ENCODE peak calls at places on chromosomes 5 and 9, in nine cellular contexts. G is left ventricle myocardium superior; K is WTC11; A is NCI-H1694 treated with DMSO at 0.1 percent for 48 hours; F is activated CD4-positive, alpha-beta T cell treated with anti-CD3 and anti-CD28 coated beads for 48 hours; S is uterus; O is astrocyte of the cerebellum; U is adrenal gland; Z is NCI-H1436. D is an unnamed sample.

GRCh38 chr5:13566903-13567339 is 377.6 kb downstream of the DNAH5 start:
- DNase-seq in S (no peak), U (no peak), K (no peak), F (no peak), G (no peak), Z (no peak), A (no peak), O (peak), D (no peak)

GRCh38 chr5:137217599-137218200 is 281.4 kb downstream of the SPOCK1 start:
- DNase-seq in U (no peak), S (no peak), G (no peak), F (no peak), K (no peak), O (no peak), Z (no peak), A (no peak), D (no peak)

GRCh38 chr5:170403675-170404074 is 14.5 kb upstream of the KCNMB1 start:
- DNase-seq in Z (no peak), A (no peak), U (no peak), G (no peak), F (no peak), O (no peak), K (peak), S (no peak), D (no peak)

GRCh38 chr9:72041775-72042194 is 18.6 kb downstream of the C9orf57 start:
- DNase-seq in F (no peak), Z (no peak), S (peak), O (peak), A (no peak), K (no peak), G (peak), U (peak), D (peak)

GRCh38 chr5:148454576-148454975 is 70.8 kb downstream of the FBXO38 start:
- DNase-seq in O (no peak), U (no peak), A (no peak), F (no peak), S (no peak), K (no peak), Z (no peak), G (peak), D (no peak)

GRCh38 chr9:127854169-127854833 is at the start of gene ENG:
- DNase-seq in K (peak), G (peak), S (peak), U (peak), F (peak), Z (no peak), O (no peak), A (no peak), D (peak)

GRCh38 chr5:112304743-112305142 is 114.3 kb downstream of the EPB41L4A start:
- DNase-seq in F (no peak), A (no peak), Z (no peak), O (no peak), K (no peak), G (no peak), U (no peak), S (no peak), D (no peak)

GRCh38 chr9:112248722-112249121 is 73.6 kb upstream of the SUSD1 start:
- DNase-seq in O (no peak), A (no peak), G (no peak), Z (no peak), S (no peak), U (no peak), F (no peak), K (no peak), D (no peak)

GRCh38 chr9:6639622-6640021 is 5.9 kb downstream of the GLDC start:
- DNase-seq in O (no peak), Z (no peak), F (no peak), S (no peak), G (no peak), A (no peak), U (no peak), K (no peak), D (no peak)

GRCh38 chr9:35869621-35870216 is 482 bp downstream of the OR13J1 start:
- DNase-seq in U (no peak), O (no peak), K (no peak), A (no peak), S (no peak), Z (no peak), F (no peak), G (no peak), D (peak)

GRCh38 chr5:159616967-159617366 is 286.7 kb upstream of the IL12B start:
- DNase-seq in U (no peak), O (peak), K (no peak), G (no peak), A (no peak), Z (no peak), S (no peak), F (no peak), D (no peak)

GRCh38 chr5:89930591-89931383 is 478.8 kb downstream of the CETN3 start:
- DNase-seq in F (no peak), G (no peak), K (no peak), A (no peak), O (peak), U (no peak), Z (no peak), S (no peak), D (no peak)

GRCh38 chr5:130578354-130578753 is 586.7 kb downstream of the HINT1 start:
- DNase-seq in Z (no peak), U (no peak), F (no peak), G (no peak), K (no peak), A (no peak), S (no peak), O (no peak), D (no peak)

GRCh38 chr5:108749130-108749861 is 1.6 kb downstream of the FER start:
- DNase-seq in O (no peak), A (no peak), F (peak), K (no peak), G (no peak), U (no peak), Z (peak), S (peak), D (no peak)

GRCh38 chr9:87676976-87677775 is 48.7 kb upstream of the CTSL start:
- DNase-seq in F (no peak), S (no peak), Z (no peak), A (no peak), O (no peak), K (no peak), U (peak), G (peak), D (peak)

GRCh38 chr9:20551236-20551635 is 71.1 kb downstream of the MLLT3 start:
- DNase-seq in A (no peak), Z (no peak), G (no peak), K (no peak), S (no peak), F (no peak), O (no peak), U (no peak), D (no peak)

GRCh38 chr5:144191998-144192397 is 21.3 kb downstream of the KCTD16 start:
- DNase-seq in K (no peak), F (no peak), O (no peak), S (no peak), A (peak), G (no peak), Z (peak), U (no peak), D (no peak)

GRCh38 chr9:109705515-109705914 is 74.5 kb upstream of the PALM2AKAP2 start:
- DNase-seq in U (no peak), G (no peak), O (no peak), S (no peak), F (no peak), K (no peak), A (no peak), Z (no peak), D (no peak)

GRCh38 chr5:76943006-76943405 is 9.8 kb upstream of the CRHBP start:
- DNase-seq in O (no peak), Z (no peak), K (no peak), G (no peak), U (no peak), F (no peak), S (no peak), A (no peak), D (no peak)

GRCh38 chr5:107275333-107275732 is 395.4 kb downstream of the EFNA5 start:
- DNase-seq in G (no peak), U (no peak), Z (no peak), S (no peak), F (no peak), A (no peak), K (no peak), O (no peak), D (no peak)

GRCh38 chr5:45274241-45274640 is 421.9 kb downstream of the HCN1 start:
- DNase-seq in U (no peak), G (no peak), Z (no peak), K (no peak), S (no peak), O (no peak), A (no peak), F (no peak), D (no peak)

GRCh38 chr5:15937708-15938107 is 241.9 kb downstream of the MARCHF11 start:
- DNase-seq in Z (no peak), U (peak), K (no peak), O (no peak), G (no peak), A (no peak), S (no peak), F (no peak), D (no peak)

GRCh38 chr9:19379697-19380046 is 364 bp downstream of the RPS6 start:
- DNase-seq in Z (no peak), K (peak), O (peak), U (peak), A (no peak), G (no peak), S (no peak), F (peak), D (no peak)

GRCh38 chr9:136327313-136327971 is at the start of gene GPSM1:
- DNase-seq in K (no peak), U (no peak), S (no peak), Z (peak), F (peak), G (peak), O (no peak), A (no peak), D (no peak)

GRCh38 chr5:149796836-149797235 is 66.7 kb downstream of the PPARGC1B start:
- DNase-seq in A (no peak), G (no peak), Z (no peak), K (no peak), S (no peak), F (no peak), O (no peak), U (no peak), D (no peak)

GRCh38 chr5:44719856-44720255 is 88.9 kb upstream of the MRPS30 start:
- DNase-seq in S (no peak), K (no peak), U (no peak), O (no peak), G (no peak), Z (no peak), A (no peak), F (no peak), D (no peak)

GRCh38 chr9:120490888-120491595 is 88.9 kb downstream of the CDK5RAP2 start:
- DNase-seq in S (no peak), O (no peak), A (no peak), F (no peak), Z (no peak), G (no peak), U (no peak), K (no peak), D (no peak)

GRCh38 chr5:140145818-140146522 is 20.2 kb downstream of the IGIP start:
- DNase-seq in F (peak), Z (no peak), O (no peak), S (peak), A (no peak), K (peak), U (peak), G (peak), D (peak)

GRCh38 chr5:159324097-159324760 is 6.1 kb downstream of the IL12B start:
- DNase-seq in O (peak), Z (no peak), F (no peak), U (no peak), K (no peak), S (no peak), A (no peak), G (no peak), D (no peak)

GRCh38 chr5:1133108-1133507 is 21.2 kb upstream of the SLC12A7 start:
- DNase-seq in S (no peak), U (no peak), K (no peak), A (no peak), G (no peak), F (no peak), Z (no peak), O (no peak), D (no peak)

GRCh38 chr9:21454149-21454548 is 13.9 kb downstream of the IFNA1 start:
- DNase-seq in K (no peak), F (no peak), G (no peak), S (no peak), A (no peak), O (no peak), Z (no peak), U (no peak), D (no peak)

GRCh38 chr9:114109106-114109505 is 10.0 kb upstream of the KIF12 start:
- DNase-seq in S (no peak), A (no peak), F (no peak), Z (no peak), O (no peak), U (no peak), G (no peak), K (no peak), D (no peak)

GRCh38 chr5:159061186-159061796 is 38.4 kb downstream of the EBF1 start:
- DNase-seq in Z (no peak), F (no peak), G (peak), U (peak), K (no peak), O (no peak), A (no peak), S (peak), D (no peak)

GRCh38 chr5:124736111-124736813 is 10.2 kb downstream of the ZNF608 start:
- DNase-seq in U (no peak), F (no peak), S (no peak), Z (no peak), K (no peak), O (peak), A (no peak), G (no peak), D (no peak)

GRCh38 chr5:86879086-86879485 is 261.3 kb downstream of the COX7C start:
- DNase-seq in F (no peak), U (no peak), G (no peak), A (no peak), O (no peak), K (no peak), Z (no peak), S (no peak), D (no peak)

GRCh38 chr5:76458492-76458863 is 55.4 kb downstream of the IQGAP2 start:
- DNase-seq in F (no peak), A (no peak), Z (no peak), K (no peak), S (no peak), U (no peak), G (no peak), O (no peak), D (no peak)

GRCh38 chr5:173759696-173760095 is 128.5 kb upstream of the CPEB4 start:
- DNase-seq in O (no peak), G (no peak), K (no peak), Z (no peak), U (peak), S (no peak), A (no peak), F (no peak), D (no peak)

GRCh38 chr9:89435315-89435823 is 62.5 kb downstream of the SEMA4D start:
- DNase-seq in O (no peak), K (peak), S (no peak), F (no peak), Z (no peak), U (no peak), A (no peak), G (no peak), D (peak)

GRCh38 chr5:16916262-16916878 is 19.7 kb downstream of the MYO10 start:
- DNase-seq in G (no peak), F (no peak), S (no peak), U (no peak), A (no peak), O (peak), K (no peak), Z (no peak), D (no peak)